ENCODE peak calls at places on chromosome 11, in four cellular contexts. N is fibroblast of mammary gland, C is pancreas, H is lower leg skin. D is an unnamed sample.

GRCh38 chr11:93089474-93090102 is 108.2 kb downstream of the SLC36A4 start:
- DNase-seq in N (peak), C (no peak), H (peak), D (peak)

GRCh38 chr11:109424893-109425292 is 2.9 kb downstream of the C11orf87 start:
- DNase-seq in N (no peak), C (peak), H (no peak), D (no peak)

GRCh38 chr11:90449643-90450042 is 226.8 kb upstream of the CHORDC1 start:
- DNase-seq in N (no peak), C (no peak), H (no peak), D (no peak)

GRCh38 chr11:66497206-66497605 is 13.2 kb upstream of the BBS1 start:
- DNase-seq in N (no peak), C (no peak), H (no peak), D (no peak)

GRCh38 chr11:107898270-107898669 is 30.0 kb upstream of the RAB39A start:
- DNase-seq in N (peak), C (no peak), H (no peak), D (peak)

GRCh38 chr11:130269544-130269943 is 45.2 kb downstream of the ZBTB44 start:
- DNase-seq in N (no peak), C (no peak), H (no peak), D (no peak)

GRCh38 chr11:100674212-100674611 is 12.9 kb upstream of the ARHGAP42 start:
- DNase-seq in N (peak), C (no peak), H (no peak), D (no peak)

GRCh38 chr11:26753738-26754504 is 32.1 kb upstream of the SLC5A12 start:
- DNase-seq in N (peak), C (no peak), H (peak), D (peak)

GRCh38 chr11:46127150-46127638 is 5.9 kb upstream of the PHF21A start:
- DNase-seq in N (peak), C (no peak), H (peak), D (peak)

GRCh38 chr11:61041755-61042518 is 60.4 kb upstream of the CD5 start:
- DNase-seq in N (no peak), C (no peak), H (no peak), D (peak)

GRCh38 chr11:16603890-16604783 is 134.3 kb upstream of the C11orf58 start:
- DNase-seq in N (no peak), C (peak), H (no peak), D (peak)

GRCh38 chr11:31958086-31958735 is 132.7 kb upstream of the RCN1 start:
- DNase-seq in N (peak), C (peak), H (peak), D (peak)

GRCh38 chr11:17770048-17770652 is 35.6 kb downstream of the KCNC1 start:
- DNase-seq in N (no peak), C (peak), H (no peak), D (no peak)

GRCh38 chr11:43123443-43123842 is 188.4 kb upstream of the API5 start:
- DNase-seq in N (no peak), C (no peak), H (no peak), D (no peak)

GRCh38 chr11:68253682-68254081 is 18.1 kb downstream of the C11orf24 start:
- DNase-seq in N (no peak), C (no peak), H (no peak), D (no peak)

GRCh38 chr11:102487214-102487613 is 34.6 kb upstream of the TMEM123 start:
- DNase-seq in N (no peak), C (no peak), H (no peak), D (no peak)

GRCh38 chr11:61362542-61362875 is 335 bp downstream of the TMEM138 start:
- DNase-seq in N (peak), C (no peak), H (no peak), D (peak)

GRCh38 chr11:131615611-131616010 is 245.2 kb downstream of the NTM start:
- DNase-seq in N (no peak), C (no peak), H (no peak), D (no peak)

GRCh38 chr11:126182787-126183445 is 28.5 kb downstream of the RPUSD4 start:
- DNase-seq in N (no peak), C (peak), H (no peak), D (no peak)

GRCh38 chr11:93904711-93905110 is 54.3 kb upstream of the VSTM5 start:
- DNase-seq in N (no peak), C (no peak), H (no peak), D (no peak)

GRCh38 chr11:131609317-131609716 is 238.9 kb downstream of the NTM start:
- DNase-seq in N (peak), C (no peak), H (no peak), D (peak)

GRCh38 chr11:113521737-113522517 is 46.7 kb upstream of the DRD2 start:
- DNase-seq in N (no peak), C (no peak), H (no peak), D (no peak)

GRCh38 chr11:76768091-76769047 is 14.8 kb upstream of the TSKU start:
- DNase-seq in N (peak), C (no peak), H (peak), D (no peak)

GRCh38 chr11:13221722-13222121 is 55.9 kb upstream of the BMAL1 start:
- DNase-seq in N (no peak), C (no peak), H (no peak), D (no peak)

GRCh38 chr11:47788181-47788580 is 21.0 kb upstream of the FNBP4 start:
- DNase-seq in N (peak), C (no peak), H (no peak), D (no peak)

GRCh38 chr11:17403977-17404759 is 15.7 kb upstream of the KCNJ11 start:
- DNase-seq in N (peak), C (peak), H (no peak), D (no peak)

GRCh38 chr11:93743316-93743715 is 1.8 kb downstream of the C11orf54 start:
- DNase-seq in N (no peak), C (peak), H (no peak), D (peak)

GRCh38 chr11:126978911-126979310 is 21.7 kb downstream of the KIRREL3 start:
- DNase-seq in N (no peak), C (no peak), H (no peak), D (no peak)

GRCh38 chr11:126716456-126717083 is 284.0 kb downstream of the KIRREL3 start:
- DNase-seq in N (peak), C (peak), H (peak), D (peak)

GRCh38 chr11:34916014-34916809 is at the start of the genes APIP and PDHX:
- DNase-seq in N (peak), C (peak), H (peak), D (peak)

GRCh38 chr11:5992150-5992549 is 5.4 kb upstream of the OR52L1 start:
- DNase-seq in N (peak), C (no peak), H (no peak), D (no peak)

GRCh38 chr11:36465449-36466163 is 44.5 kb downstream of the TRAF6 start:
- DNase-seq in N (peak), C (no peak), H (no peak), D (peak)

GRCh38 chr11:36469881-36470802 is 39.9 kb downstream of the TRAF6 start:
- DNase-seq in N (peak), C (no peak), H (no peak), D (peak)

GRCh38 chr11:36467913-36468312 is 42.2 kb downstream of the TRAF6 start:
- DNase-seq in N (no peak), C (no peak), H (no peak), D (no peak)

GRCh38 chr11:36471577-36471976 is 38.5 kb downstream of the TRAF6 start:
- DNase-seq in N (no peak), C (no peak), H (no peak), D (no peak)

DNA sequence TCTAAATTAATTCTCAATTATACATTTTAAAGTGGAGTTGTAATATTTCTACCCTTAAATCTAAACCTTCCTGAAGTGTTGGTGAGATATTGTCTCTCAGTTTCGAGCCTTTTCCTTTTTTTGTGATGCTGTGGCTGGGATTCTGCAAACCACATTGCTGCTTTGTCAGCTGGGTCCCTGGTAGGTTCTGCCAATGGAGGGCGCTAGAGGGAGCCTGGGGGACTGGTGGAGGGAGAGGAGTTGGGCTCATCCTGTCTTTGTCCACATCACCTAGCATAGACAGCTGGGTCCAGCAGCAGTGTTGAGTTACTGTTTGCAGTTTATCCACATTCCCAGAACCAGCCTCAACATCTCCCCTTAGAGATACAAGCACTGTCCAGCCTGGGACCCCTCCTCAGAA is 41.0 kb downstream of the TRAF6 start:
- DNase-seq in N (peak), C (no peak), H (no peak), D (peak)
- TF ChIP-seq CTCF in N (peak), C (no peak), H (no peak), D (peak)

GRCh38 chr11:64842851-64843841 is 1.3 kb downstream of the CDC42BPG start:
- DNase-seq in N (no peak), C (peak), H (peak), D (no peak)
- H3K4me3 ChIP-seq in N (no peak), C (peak), H (peak), D (no peak)

GRCh38 chr11:36070215-36070976 is 126.5 kb downstream of the LDLRAD3 start:
- DNase-seq in N (no peak), C (no peak), H (no peak), D (no peak)

GRCh38 chr11:36071917-36072500 is 128.1 kb downstream of the LDLRAD3 start:
- DNase-seq in N (no peak), C (no peak), H (no peak), D (no peak)

GRCh38 chr11:36073411-36074203 is 129.7 kb downstream of the LDLRAD3 start:
- DNase-seq in N (peak), C (no peak), H (no peak), D (peak)

GRCh38 chr11:36066891-36067290 is 123.0 kb downstream of the LDLRAD3 start:
- DNase-seq in N (no peak), C (no peak), H (no peak), D (no peak)

DNA sequence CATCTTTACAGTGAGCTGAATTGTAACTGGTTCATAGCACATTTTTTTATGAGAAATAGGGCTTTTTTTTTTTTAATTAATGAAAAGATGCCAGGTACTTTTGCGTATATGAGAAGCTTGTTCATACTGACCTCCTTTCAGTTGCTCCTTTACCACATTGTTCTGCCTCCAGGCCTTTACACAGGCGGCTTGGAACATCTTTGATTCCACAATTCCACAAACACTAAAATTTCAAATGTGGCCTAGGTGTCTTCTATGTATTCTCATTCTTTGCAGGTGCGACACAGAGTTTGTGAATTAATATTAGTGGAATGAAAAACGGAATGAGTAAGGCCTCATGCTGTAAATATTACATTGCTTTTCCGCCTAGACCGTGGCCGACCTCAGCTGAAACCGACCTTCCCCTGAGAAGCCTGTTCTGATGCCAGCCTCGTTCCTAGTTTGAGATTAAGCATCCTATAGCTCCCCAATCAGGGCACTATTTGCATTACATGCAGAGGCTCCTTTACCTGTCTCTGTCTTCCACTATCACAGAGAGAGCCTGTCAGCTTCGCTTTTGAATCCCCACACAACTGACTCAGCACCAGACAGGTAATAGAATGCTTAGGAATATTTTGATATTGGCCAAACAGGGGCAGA is 125.8 kb downstream of the LDLRAD3 start:
- DNase-seq in N (no peak), C (no peak), H (peak), D (no peak)
- TF ChIP-seq CTCF in N (no peak), C (no peak), H (no peak), D (no peak)

DNA sequence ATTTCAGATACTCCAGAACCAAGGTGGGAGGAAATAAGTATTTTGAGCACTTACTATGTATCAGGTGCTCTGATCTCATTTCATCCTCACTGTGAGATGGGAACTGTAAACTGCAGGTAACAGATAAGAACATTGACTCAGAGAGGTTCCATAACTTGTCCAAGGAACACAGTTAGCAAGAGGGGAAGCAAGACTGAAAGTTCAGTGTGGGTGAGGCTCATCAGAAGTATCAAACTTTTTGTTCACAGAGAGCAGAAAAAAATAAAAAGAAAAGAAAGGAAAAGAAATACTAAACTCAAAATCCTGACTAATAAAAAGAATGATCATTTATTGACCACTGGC is 37.1 kb downstream of the RAB30 start:
- DNase-seq in N (no peak), C (no peak), H (no peak), D (no peak)
- H3K4me3 ChIP-seq in N (peak), C (no peak), H (no peak), D (no peak)

DNA sequence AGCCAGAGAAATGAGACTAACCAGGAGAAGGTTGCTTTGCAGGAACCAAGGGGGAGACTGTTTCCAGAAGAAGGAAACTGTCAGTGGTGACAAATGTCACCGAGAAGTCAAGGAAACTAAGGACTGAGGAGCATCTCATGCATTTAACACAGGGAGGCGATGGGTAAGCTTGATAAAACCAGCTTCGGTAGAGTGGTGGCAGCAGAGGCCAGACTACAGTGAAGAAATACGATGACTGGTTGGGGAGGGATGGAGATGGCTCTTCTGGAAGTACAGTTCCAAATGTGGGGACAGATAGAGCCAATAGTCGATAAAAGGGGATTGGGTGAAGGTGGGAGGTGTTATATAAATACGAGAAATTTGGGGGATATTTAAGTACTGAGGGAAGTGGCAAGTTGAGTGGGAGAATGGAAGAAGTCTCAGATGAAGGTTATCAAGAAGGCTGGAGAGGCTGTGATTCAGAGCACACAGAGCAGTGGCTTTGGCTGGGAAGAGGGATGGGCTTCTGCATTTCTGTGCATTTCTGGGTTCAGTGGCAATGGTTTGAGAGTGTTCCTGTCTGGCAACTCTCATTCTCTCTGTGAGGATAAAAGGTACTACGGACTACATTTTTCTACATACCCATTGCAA is 29.2 kb downstream of the SC5D start:
- DNase-seq in N (peak), C (no peak), H (no peak), D (peak)
- TF ChIP-seq CTCF in N (peak), C (no peak), H (no peak), D (peak)

DNA sequence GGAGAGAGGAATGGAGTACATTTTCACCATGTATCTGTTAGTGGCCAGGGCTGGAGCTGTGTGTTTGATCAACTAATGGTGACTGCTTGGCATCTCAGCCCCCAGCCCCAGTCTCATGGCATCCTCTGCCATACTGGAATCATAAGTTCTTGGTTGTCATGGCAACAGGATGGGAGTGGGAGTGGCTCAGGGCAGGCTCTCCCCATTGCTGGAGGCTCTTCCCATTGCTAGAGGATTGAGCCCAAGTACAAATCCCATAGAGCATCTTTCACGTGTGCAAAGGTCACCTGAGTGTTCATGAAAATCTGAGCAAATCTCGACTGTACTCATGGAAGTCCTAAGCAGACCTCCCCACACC is 14.9 kb downstream of the DNAJB13 start:
- DNase-seq in N (no peak), C (no peak), H (no peak), D (no peak)
- H3K4me3 ChIP-seq in N (no peak), C (no peak), H (no peak), D (no peak)

GRCh38 chr11:44556735-44557409 is 8.6 kb upstream of the CD82 start:
- DNase-seq in N (peak), C (peak), H (peak), D (peak)
- TF ChIP-seq CTCF in N (peak), C (peak), H (no peak), D (peak)

DNA sequence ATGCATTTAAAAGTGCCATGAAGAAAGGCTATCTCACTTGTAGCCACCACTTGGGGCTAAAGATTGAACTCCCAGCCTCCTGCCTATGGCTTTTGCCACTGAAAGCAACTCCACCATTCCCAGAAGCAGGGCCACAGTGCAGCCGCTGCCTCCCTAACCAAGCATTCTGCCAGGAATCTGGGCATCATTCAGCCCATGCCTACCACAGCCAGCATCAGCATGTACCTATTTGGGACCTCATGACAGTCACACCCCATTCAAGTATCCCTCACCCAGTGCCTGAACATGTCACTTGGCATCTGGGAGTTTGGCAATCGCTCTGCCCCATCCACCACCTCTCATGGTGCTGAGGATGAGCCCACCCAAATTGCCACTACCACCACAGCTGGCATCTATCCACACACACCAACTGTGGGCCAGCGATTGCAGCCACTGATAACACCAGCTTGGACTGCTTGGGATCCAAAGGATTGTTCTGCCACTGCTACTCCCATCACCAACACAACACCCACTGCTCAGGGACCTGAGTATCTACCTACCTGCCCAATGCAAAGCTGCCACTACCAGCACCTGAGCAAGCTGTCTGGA is 234.4 kb downstream of the GRM5 start:
- DNase-seq in N (no peak), C (no peak), H (no peak), D (no peak)
- H3K4me3 ChIP-seq in N (no peak), C (no peak), H (no peak), D (no peak)

DNA sequence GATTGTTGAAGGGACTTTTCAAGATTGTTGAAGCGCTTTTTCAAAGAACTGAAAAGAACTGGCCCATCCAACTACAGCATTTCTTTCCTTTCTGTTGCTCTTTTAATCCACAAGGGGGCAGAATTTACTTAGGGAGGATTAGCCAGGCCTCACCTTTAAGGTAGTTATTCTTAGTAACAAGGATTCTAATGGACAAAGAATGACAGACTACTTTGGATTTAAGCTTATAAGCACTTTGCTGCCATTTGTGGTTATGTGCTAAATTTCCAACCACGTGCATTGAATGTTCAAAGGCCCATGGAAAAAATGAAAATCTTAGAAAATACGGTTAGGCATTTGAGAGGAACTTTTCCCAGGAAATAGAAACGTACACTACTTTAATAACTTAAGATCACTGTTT is 49.5 kb upstream of the HSPA8 start:
- DNase-seq in N (peak), C (no peak), H (no peak), D (peak)
- TF ChIP-seq CTCF in N (peak), C (peak), H (no peak), D (peak)

DNA sequence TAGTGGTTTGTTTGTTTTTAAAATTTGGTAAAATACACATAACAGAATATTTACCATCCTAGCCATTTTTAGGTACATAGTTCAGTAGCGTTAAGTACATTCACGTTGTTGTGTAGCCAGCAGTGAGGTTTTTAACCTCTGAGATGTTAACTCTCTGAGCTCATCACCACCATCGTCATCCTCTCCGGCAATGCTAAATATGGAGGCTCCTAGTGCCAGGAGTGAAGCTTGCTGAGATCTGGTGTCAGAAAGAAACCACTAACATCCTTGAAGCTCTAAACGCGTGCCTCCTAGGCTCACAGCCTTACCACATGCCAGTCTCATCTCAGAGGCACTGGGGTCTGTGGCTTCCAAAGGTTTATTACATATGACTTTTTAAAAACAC is 330.2 kb upstream of the B3GAT1 start:
- DNase-seq in N (no peak), C (no peak), H (no peak), D (peak)
- H3K4me3 ChIP-seq in N (no peak), C (no peak), H (no peak), D (no peak)